ENCODE peak calls at places on chromosomes 11 and 22, in five cellular contexts. J is ELF-1; E is NCI-H1436; X is activated CD8-positive, alpha-beta memory T cell treated with anti-CD3 and anti-CD28 coated beads, Interleukin-2, amount 10 ng/mL, durations not matched to agents 7 days and 5 days; I is GM23248. R is an unnamed sample.

GRCh38 chr11:95081412-95081811 is 8.2 kb upstream of the ENDOD1 start:
- DNase-seq in J (peak), E (no peak), X (no peak), I (no peak), R (no peak)

GRCh38 chr11:128251140-128251539 is 336.2 kb downstream of the ETS1 start:
- DNase-seq in J (no peak), E (no peak), X (no peak), I (peak), R (no peak)

GRCh38 chr22:30079952-30080533 is at the start of gene HORMAD2:
- DNase-seq in J (peak), E (no peak), X (no peak), I (peak), R (peak)

GRCh38 chr11:82867495-82868082 is 32.6 kb downstream of the PRCP start:
- DNase-seq in J (peak), E (peak), X (peak), I (peak), R (peak)

GRCh38 chr11:24234822-24235508 is 261.9 kb upstream of the LUZP2 start:
- DNase-seq in J (no peak), E (no peak), X (no peak), I (peak), R (no peak)

GRCh38 chr22:30336752-30337460 is 10.2 kb upstream of the TBC1D10A start:
- DNase-seq in J (no peak), E (no peak), X (no peak), I (no peak), R (no peak)

GRCh38 chr11:74895340-74896116 is 53.4 kb downstream of the XRRA1 start:
- DNase-seq in J (no peak), E (no peak), X (no peak), I (no peak), R (no peak)

GRCh38 chr22:32591620-32592019 is 117.0 kb downstream of the FBXO7 start:
- DNase-seq in J (no peak), E (no peak), X (no peak), I (peak), R (no peak)

GRCh38 chr11:64065141-64065465 is 29.4 kb downstream of the FLRT1 start:
- DNase-seq in J (no peak), E (no peak), X (no peak), I (no peak), R (no peak)

GRCh38 chr11:130023204-130023603 is 20.6 kb upstream of the PRDM10 start:
- DNase-seq in J (no peak), E (no peak), X (no peak), I (peak), R (peak)

GRCh38 chr11:85680897-85681296 is 5.1 kb downstream of the CCDC89 start:
- DNase-seq in J (no peak), E (no peak), X (no peak), I (no peak), R (no peak)

GRCh38 chr22:21760640-21761039 is 25.0 kb upstream of the YPEL1 start:
- DNase-seq in J (no peak), E (no peak), X (no peak), I (peak), R (peak)

GRCh38 chr11:110297726-110298297 is 1.4 kb upstream of the RDX start:
- DNase-seq in J (no peak), E (no peak), X (no peak), I (peak), R (no peak)

GRCh38 chr11:101523634-101524260 is 60.1 kb downstream of the TRPC6 start:
- DNase-seq in J (no peak), E (no peak), X (no peak), I (no peak), R (no peak)

GRCh38 chr11:73175551-73176144 is 33.5 kb upstream of the FCHSD2 start:
- DNase-seq in J (no peak), E (no peak), X (no peak), I (no peak), R (no peak)

GRCh38 chr22:49301398-49302149 is 526.1 kb downstream of the BRD1 start:
- DNase-seq in J (no peak), E (no peak), X (peak), I (no peak), R (no peak)

GRCh38 chr11:36048496-36049247 is 104.8 kb downstream of the LDLRAD3 start:
- DNase-seq in J (no peak), E (no peak), X (no peak), I (no peak), R (peak)

GRCh38 chr11:37786214-37786755 is 1188.2 kb upstream of the RAG2 start:
- DNase-seq in J (no peak), E (no peak), X (no peak), I (no peak), R (peak)

GRCh38 chr22:20545681-20546521 is 38.5 kb downstream of the MED15 start:
- DNase-seq in J (no peak), E (no peak), X (no peak), I (no peak), R (no peak)

R was measured in astrocyte of the cerebellum.